ENCODE peak calls at places on chromosomes 1 and 21, in eight cellular contexts. Q, V, L, T, I, F, P and Z are unnamed samples.

GRCh38 chr1:162019006-162019405 is 4.7 kb downstream of the OLFML2B start:
- DNase-seq in P (no peak), Q (no peak), L (no peak), I (peak; percentile 47), V (no peak), F (peak; percentile 47), T (no peak), Z (no peak)

GRCh38 chr1:215637041-215637573 is 70.0 kb downstream of the KCTD3 start:
- DNase-seq in P (no peak), T (peak; percentile 41), F (peak; percentile 13), Q (peak; percentile 76), V (no peak), I (peak; percentile 68), L (no peak), Z (no peak)

GRCh38 chr1:44924835-44925464 is 61.4 kb downstream of the EIF2B3 start:
- DNase-seq in V (no peak), T (no peak), L (no peak), I (peak; percentile 64), P (no peak), F (peak; percentile 81), Q (peak; percentile 47), Z (no peak)

GRCh38 chr1:53946252-53947171 is at the start of gene LRRC42:
- DNase-seq in L (no peak), F (no peak), Q (no peak), P (peak; percentile 58), V (no peak), I (peak; percentile 98), T (no peak), Z (no peak)

GRCh38 chr21:21858502-21859334 is 860.5 kb downstream of the NCAM2 start:
- DNase-seq in P (no peak), Q (no peak), V (no peak), L (no peak), I (no peak), F (no peak), T (no peak), Z (no peak)

GRCh38 chr1:11979453-11979817 is 809 bp upstream of the MFN2 start:
- DNase-seq in V (no peak), F (no peak), P (no peak), Q (no peak), L (no peak), T (no peak), I (no peak), Z (no peak)

GRCh38 chr21:29238967-29239289 is 59.8 kb upstream of the BACH1 start:
- DNase-seq in F (no peak), P (no peak), L (no peak), Q (no peak), T (peak; percentile 16), I (no peak), V (no peak), Z (no peak)

GRCh38 chr1:177744906-177745305 is 225.0 kb downstream of the SEC16B start:
- DNase-seq in I (no peak), Q (no peak), T (no peak), V (no peak), F (no peak), P (no peak), L (no peak), Z (no peak)

GRCh38 chr1:51070011-51070410 is 32.0 kb upstream of the C1orf185 start:
- DNase-seq in L (no peak), P (no peak), Q (no peak), F (no peak), T (no peak), V (no peak), I (no peak), Z (no peak)